ENCODE peak calls at places on chromosomes 11 and 22, in eight cellular contexts. One of them, this sample, is unnamed.

GRCh38 chr11:62137881-62138629 is 14.2 kb downstream of the INCENP start:
- DNase-seq in IMR-90: no peak
- DNase-seq in breast epithelium: peak; percentile 5
- DNase-seq in prostate gland: no peak
- DNase-seq in Peyer's patch: no peak
- DNase-seq in HCT116: no peak
- DNase-seq in body of pancreas: no peak
- DNase-seq in stomach: no peak
- DNase-seq in this sample: no peak

GRCh38 chr11:69398529-69399492 is 82.7 kb upstream of the LINC01488 start:
- DNase-seq in IMR-90: peak; percentile 26
- DNase-seq in breast epithelium: no peak
- DNase-seq in prostate gland: no peak
- DNase-seq in Peyer's patch: peak; percentile 23
- DNase-seq in HCT116: no peak
- DNase-seq in body of pancreas: peak; percentile 55
- DNase-seq in stomach: no peak
- DNase-seq in this sample: no peak

GRCh38 chr11:68698993-68699392 is 14.6 kb downstream of the GAL start:
- DNase-seq in IMR-90: no peak
- DNase-seq in breast epithelium: no peak
- DNase-seq in prostate gland: no peak
- DNase-seq in Peyer's patch: no peak
- DNase-seq in HCT116: no peak
- DNase-seq in body of pancreas: no peak
- DNase-seq in stomach: no peak
- DNase-seq in this sample: no peak

GRCh38 chr22:32378703-32379272 is 21.1 kb downstream of the RFPL3 start:
- DNase-seq in IMR-90: peak; percentile 18
- DNase-seq in breast epithelium: no peak
- DNase-seq in prostate gland: no peak
- DNase-seq in Peyer's patch: peak; percentile 58
- DNase-seq in HCT116: peak; percentile 54
- DNase-seq in body of pancreas: no peak
- DNase-seq in stomach: no peak
- DNase-seq in this sample: no peak

GRCh38 chr11:2806351-2807058 is 79.1 kb downstream of the CDKN1C start:
- DNase-seq in IMR-90: no peak
- DNase-seq in breast epithelium: peak; percentile 26
- DNase-seq in prostate gland: no peak
- DNase-seq in Peyer's patch: peak; percentile 41
- DNase-seq in HCT116: no peak
- DNase-seq in body of pancreas: peak; percentile 2
- DNase-seq in stomach: peak; percentile 25
- DNase-seq in this sample: peak; percentile 59

GRCh38 chr22:42949159-42949558 is 65.8 kb downstream of the PACSIN2 start:
- DNase-seq in IMR-90: peak; percentile 69
- DNase-seq in breast epithelium: no peak
- DNase-seq in prostate gland: no peak
- DNase-seq in Peyer's patch: no peak
- DNase-seq in HCT116: no peak
- DNase-seq in body of pancreas: no peak
- DNase-seq in stomach: no peak
- DNase-seq in this sample: no peak

GRCh38 chr11:9853929-9854557 is 190.2 kb downstream of the SWAP70 start:
- DNase-seq in IMR-90: no peak
- DNase-seq in breast epithelium: no peak
- DNase-seq in prostate gland: no peak
- DNase-seq in Peyer's patch: no peak
- DNase-seq in HCT116: no peak
- DNase-seq in body of pancreas: peak; percentile 10
- DNase-seq in stomach: no peak
- DNase-seq in this sample: no peak

GRCh38 chr11:123382555-123383074 is 47.5 kb upstream of the GRAMD1B start:
- DNase-seq in IMR-90: no peak
- DNase-seq in breast epithelium: no peak
- DNase-seq in prostate gland: no peak
- DNase-seq in Peyer's patch: no peak
- DNase-seq in HCT116: no peak
- DNase-seq in body of pancreas: no peak
- DNase-seq in stomach: no peak
- DNase-seq in this sample: no peak

GRCh38 chr11:629237-629583 is 2.2 kb upstream of the SCT start:
- DNase-seq in IMR-90: no peak
- DNase-seq in breast epithelium: no peak
- DNase-seq in prostate gland: no peak
- DNase-seq in Peyer's patch: peak; percentile 21
- DNase-seq in HCT116: no peak
- DNase-seq in body of pancreas: no peak
- DNase-seq in stomach: no peak
- DNase-seq in this sample: no peak

DNA sequence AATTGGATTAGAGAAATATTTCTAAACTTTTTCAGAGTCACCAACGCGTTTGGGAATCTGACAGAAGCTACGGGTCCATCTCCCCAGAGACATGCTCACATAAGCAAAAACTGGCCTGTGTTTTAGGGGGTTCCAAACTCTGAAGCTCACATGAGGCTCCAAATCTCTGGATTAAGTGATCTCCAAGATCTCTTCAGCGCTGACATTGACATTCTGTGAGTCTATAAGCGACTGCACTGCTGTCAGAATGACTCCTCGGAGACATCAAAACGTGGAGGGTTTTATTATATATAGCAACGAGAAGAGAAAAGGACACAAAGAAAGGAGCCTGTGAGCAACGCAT is 642 bp upstream of the SIK2 start:
- DNase-seq in IMR-90: no peak
- DNase-seq in breast epithelium: no peak
- DNase-seq in prostate gland: no peak
- DNase-seq in Peyer's patch: no peak
- DNase-seq in HCT116: no peak
- DNase-seq in body of pancreas: no peak
- DNase-seq in stomach: no peak
- DNase-seq in this sample: no peak
- TF ChIP-seq POLR2A in IMR-90: no peak
- TF ChIP-seq POLR2A in breast epithelium: no peak
- TF ChIP-seq POLR2A in prostate gland: no peak
- TF ChIP-seq POLR2A in Peyer's patch: no peak
- TF ChIP-seq POLR2A in HCT116: no peak
- TF ChIP-seq POLR2A in body of pancreas: no peak
- TF ChIP-seq POLR2A in stomach: no peak
- TF ChIP-seq POLR2A in this sample: no peak

GRCh38 chr22:20573176-20573829 is 65.9 kb downstream of the MED15 start:
- DNase-seq in IMR-90: peak; percentile 50
- DNase-seq in breast epithelium: no peak
- DNase-seq in prostate gland: no peak
- DNase-seq in Peyer's patch: no peak
- DNase-seq in HCT116: no peak
- DNase-seq in body of pancreas: no peak
- DNase-seq in stomach: no peak
- DNase-seq in this sample: no peak
- H3K27ac ChIP-seq in IMR-90: peak overlapping the region; percentile 84
- H3K27ac ChIP-seq in breast epithelium: no peak overlapping the region
- H3K27ac ChIP-seq in prostate gland: no peak overlapping the region
- H3K27ac ChIP-seq in Peyer's patch: no peak overlapping the region
- H3K27ac ChIP-seq in HCT116: no peak overlapping the region
- H3K27ac ChIP-seq in body of pancreas: no peak overlapping the region
- H3K27ac ChIP-seq in stomach: no peak overlapping the region
- H3K27ac ChIP-seq in this sample: no peak overlapping the region

GRCh38 chr11:80958414-80958813 is 1517.6 kb upstream of the TENM4 start:
- DNase-seq in IMR-90: peak; percentile 1
- DNase-seq in breast epithelium: no peak
- DNase-seq in prostate gland: peak; percentile 16
- DNase-seq in Peyer's patch: no peak
- DNase-seq in HCT116: no peak
- DNase-seq in body of pancreas: no peak
- DNase-seq in stomach: no peak
- DNase-seq in this sample: no peak

GRCh38 chr11:80960331-80961095 is 1519.7 kb upstream of the TENM4 start:
- DNase-seq in IMR-90: no peak
- DNase-seq in breast epithelium: no peak
- DNase-seq in prostate gland: no peak
- DNase-seq in Peyer's patch: no peak
- DNase-seq in HCT116: no peak
- DNase-seq in body of pancreas: no peak
- DNase-seq in stomach: no peak
- DNase-seq in this sample: no peak

GRCh38 chr11:80955588-80955987 is 1514.8 kb upstream of the TENM4 start:
- DNase-seq in IMR-90: no peak
- DNase-seq in breast epithelium: no peak
- DNase-seq in prostate gland: no peak
- DNase-seq in Peyer's patch: no peak
- DNase-seq in HCT116: no peak
- DNase-seq in body of pancreas: no peak
- DNase-seq in stomach: no peak
- DNase-seq in this sample: no peak

GRCh38 chr11:80958966-80959365 is 1518.1 kb upstream of the TENM4 start:
- DNase-seq in IMR-90: no peak
- DNase-seq in breast epithelium: no peak
- DNase-seq in prostate gland: no peak
- DNase-seq in Peyer's patch: no peak
- DNase-seq in HCT116: no peak
- DNase-seq in body of pancreas: no peak
- DNase-seq in stomach: no peak
- DNase-seq in this sample: no peak
- H3K27me3 ChIP-seq in IMR-90: no peaks in the 10 kb centered on the region
- H3K27me3 ChIP-seq in breast epithelium: no peaks in the 10 kb centered on the region
- H3K27me3 ChIP-seq in prostate gland: no peaks in the 10 kb centered on the region
- H3K27me3 ChIP-seq in Peyer's patch: no peaks in the 10 kb centered on the region
- H3K27me3 ChIP-seq in HCT116: no peaks in the 10 kb centered on the region
- H3K27me3 ChIP-seq in body of pancreas: no peaks in the 10 kb centered on the region
- H3K27me3 ChIP-seq in stomach: no peaks in the 10 kb centered on the region
- H3K27me3 ChIP-seq in this sample: no peaks in the 10 kb centered on the region

GRCh38 chr11:115104851-115105453 is 399.3 kb downstream of the CADM1 start:
- DNase-seq in IMR-90: no peak
- DNase-seq in breast epithelium: no peak
- DNase-seq in prostate gland: no peak
- DNase-seq in Peyer's patch: no peak
- DNase-seq in HCT116: no peak
- DNase-seq in body of pancreas: no peak
- DNase-seq in stomach: no peak
- DNase-seq in this sample: no peak
- TF ChIP-seq POLR2A in IMR-90: no peak
- TF ChIP-seq POLR2A in breast epithelium: no peak
- TF ChIP-seq POLR2A in prostate gland: no peak
- TF ChIP-seq POLR2A in Peyer's patch: no peak
- TF ChIP-seq POLR2A in HCT116: no peak
- TF ChIP-seq POLR2A in body of pancreas: no peak
- TF ChIP-seq POLR2A in stomach: no peak
- TF ChIP-seq POLR2A in this sample: no peak

DNA sequence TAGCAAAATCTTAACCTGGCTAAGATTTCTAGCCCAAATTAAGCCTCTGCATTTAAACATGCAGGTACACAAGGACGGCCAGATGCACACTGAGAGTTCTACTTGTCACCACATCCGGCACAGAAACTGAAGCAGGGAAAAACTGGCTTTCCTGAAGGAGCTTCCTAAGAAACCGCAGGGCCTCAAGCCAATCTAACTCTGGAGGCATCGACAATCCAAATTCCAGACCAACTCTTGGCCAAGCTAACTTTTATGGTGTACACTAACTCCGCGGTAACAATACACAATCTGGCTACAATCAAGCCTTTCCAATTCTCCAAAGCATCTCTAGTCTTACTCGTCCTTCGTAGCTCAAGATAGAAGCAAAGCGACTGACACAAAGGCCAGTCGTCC is 1.2 kb downstream of the MSANTD2 start:
- DNase-seq in IMR-90: peak; percentile 77
- DNase-seq in breast epithelium: no peak
- DNase-seq in prostate gland: no peak
- DNase-seq in Peyer's patch: no peak
- DNase-seq in HCT116: no peak
- DNase-seq in body of pancreas: no peak
- DNase-seq in stomach: no peak
- DNase-seq in this sample: no peak
- H3K27ac ChIP-seq in IMR-90: peak overlapping the region; percentile 90
- H3K27ac ChIP-seq in breast epithelium: peak overlapping the region; percentile 99
- H3K27ac ChIP-seq in prostate gland: peak overlapping the region; percentile 98
- H3K27ac ChIP-seq in Peyer's patch: peak overlapping the region; percentile 98
- H3K27ac ChIP-seq in HCT116: peak overlapping the region; percentile 74
- H3K27ac ChIP-seq in body of pancreas: no peak overlapping the region
- H3K27ac ChIP-seq in stomach: peak overlapping the region; percentile 97
- H3K27ac ChIP-seq in this sample: no peak overlapping the region

DNA sequence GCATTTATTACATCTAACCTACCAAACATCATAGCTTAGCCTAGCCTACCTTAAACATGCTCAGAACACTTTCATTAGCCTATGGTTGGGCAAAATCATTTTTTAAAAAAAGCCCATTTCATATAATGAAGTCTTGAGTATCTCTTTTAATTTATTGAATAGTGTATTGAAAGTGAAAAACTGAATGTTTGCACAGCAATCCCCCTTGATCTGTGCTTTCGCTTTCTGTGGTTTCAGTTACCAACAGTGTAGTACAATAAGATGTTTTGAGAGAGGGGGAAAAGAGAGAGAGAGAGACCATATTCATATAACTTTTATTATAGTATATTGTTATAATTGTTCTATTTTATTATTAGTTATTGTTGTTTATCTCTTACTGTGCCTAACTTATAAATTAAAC is 8.4 kb upstream of the MAP6 start:
- DNase-seq in IMR-90: no peak
- DNase-seq in breast epithelium: no peak
- DNase-seq in prostate gland: no peak
- DNase-seq in Peyer's patch: no peak
- DNase-seq in HCT116: no peak
- DNase-seq in body of pancreas: no peak
- DNase-seq in stomach: no peak
- DNase-seq in this sample: no peak
- H3K27me3 ChIP-seq in IMR-90: peaks cover 30% of the 10 kb centered on the region
- H3K27me3 ChIP-seq in breast epithelium: no peaks in the 10 kb centered on the region
- H3K27me3 ChIP-seq in prostate gland: no peaks in the 10 kb centered on the region
- H3K27me3 ChIP-seq in Peyer's patch: no peaks in the 10 kb centered on the region
- H3K27me3 ChIP-seq in HCT116: peaks cover 4% of the 10 kb centered on the region
- H3K27me3 ChIP-seq in body of pancreas: no peaks in the 10 kb centered on the region
- H3K27me3 ChIP-seq in stomach: peaks cover 18% of the 10 kb centered on the region
- H3K27me3 ChIP-seq in this sample: no peaks in the 10 kb centered on the region

GRCh38 chr11:43747130-43747802 is 66.7 kb downstream of the HSD17B12 start:
- DNase-seq in IMR-90: no peak
- DNase-seq in breast epithelium: no peak
- DNase-seq in prostate gland: no peak
- DNase-seq in Peyer's patch: no peak
- DNase-seq in HCT116: no peak
- DNase-seq in body of pancreas: no peak
- DNase-seq in stomach: no peak
- DNase-seq in this sample: no peak
- TF ChIP-seq POLR2A in IMR-90: no peak
- TF ChIP-seq POLR2A in breast epithelium: no peak
- TF ChIP-seq POLR2A in prostate gland: no peak
- TF ChIP-seq POLR2A in Peyer's patch: no peak
- TF ChIP-seq POLR2A in HCT116: no peak
- TF ChIP-seq POLR2A in body of pancreas: no peak
- TF ChIP-seq POLR2A in stomach: no peak
- TF ChIP-seq POLR2A in this sample: no peak

This sample was measured in ovary.